ENCODE peak calls at places on chromosomes 11 and 22, in nine cellular contexts. S, F, A, Z, Y, L, H, C and I are unnamed samples.

GRCh38 chr11:117618956-117619355 is 178.1 kb downstream of the DSCAML1 start:
- DNase-seq in F (no peak), A (peak; percentile 57), C (peak; percentile 14), L (peak; percentile 24), Z (no peak), H (no peak), S (no peak), Y (no peak), I (no peak)

GRCh38 chr22:45290410-45290936 is 5.7 kb downstream of the UPK3A start:
- DNase-seq in Y (peak; percentile 24), C (no peak), S (peak; percentile 55), F (no peak), H (peak; percentile 73), L (peak; percentile 25), Z (no peak), A (no peak), I (peak; percentile 32)

GRCh38 chr11:29214833-29215232 is 802.0 kb downstream of the KCNA4 start:
- DNase-seq in A (no peak), L (no peak), H (peak; percentile 6), F (no peak), Z (no peak), Y (no peak), S (no peak), C (no peak), I (no peak)

GRCh38 chr11:116827461-116827860 is 2.2 kb upstream of the APOC3 start:
- DNase-seq in S (no peak), F (no peak), C (no peak), Y (no peak), A (peak; percentile 39), H (no peak), Z (no peak), L (no peak), I (no peak)

GRCh38 chr11:130631119-130631518 is 182.7 kb downstream of the ADAMTS15 start:
- DNase-seq in A (no peak), H (peak; percentile 98), S (no peak), Z (peak; percentile 86), C (no peak), Y (no peak), L (no peak), F (peak; percentile 92), I (peak; percentile 92)

GRCh38 chr22:25903294-25903693 is 161.3 kb downstream of the MYO18B start:
- DNase-seq in F (no peak), A (no peak), C (peak; percentile 48), H (no peak), S (no peak), L (no peak), Y (no peak), Z (no peak), I (no peak)

GRCh38 chr11:2077061-2077802 is 62.0 kb downstream of the IGF2 start:
- DNase-seq in H (peak; percentile 54), L (no peak), Y (no peak), A (no peak), C (no peak), S (no peak), F (peak; percentile 37), Z (peak; percentile 57), I (peak; percentile 87)

GRCh38 chr11:71499125-71499524 is 27.9 kb upstream of the KRTAP5-7 start:
- DNase-seq in Y (no peak), Z (no peak), S (no peak), A (no peak), H (no peak), C (no peak), F (no peak), L (no peak), I (no peak)

GRCh38 chr22:37818397-37819099 is 4.6 kb upstream of the GALR3 start:
- DNase-seq in Z (no peak), C (peak; percentile 69), A (peak; percentile 83), F (no peak), H (peak; percentile 51), Y (no peak), S (peak; percentile 73), L (peak; percentile 68), I (no peak)

GRCh38 chr11:77547863-77548551 is 41.7 kb upstream of the AQP11 start:
- DNase-seq in H (peak; percentile 77), S (peak; percentile 81), L (peak; percentile 53), Z (peak; percentile 38), F (peak; percentile 42), C (peak; percentile 28), Y (peak; percentile 41), A (no peak), I (peak; percentile 69)

GRCh38 chr11:35021589-35021988 is 105.2 kb downstream of the PDHX start:
- DNase-seq in C (no peak), H (no peak), L (no peak), S (no peak), Z (no peak), A (no peak), F (no peak), Y (no peak), I (no peak)

GRCh38 chr11:117058761-117059233 is 39.4 kb downstream of the SIK3 start:
- DNase-seq in Z (no peak), F (no peak), A (no peak), S (no peak), H (peak; percentile 86), C (no peak), L (no peak), Y (no peak), I (peak; percentile 78)

GRCh38 chr11:69959461-69959860 is 118.7 kb upstream of the ANO1 start:
- DNase-seq in A (no peak), Z (no peak), H (no peak), S (no peak), C (no peak), F (no peak), Y (no peak), L (no peak), I (no peak)

GRCh38 chr22:17091851-17092250 is 7.1 kb downstream of the IL17RA start:
- DNase-seq in S (no peak), Y (no peak), F (no peak), H (no peak), L (no peak), C (no peak), Z (no peak), A (peak; percentile 62), I (no peak)

GRCh38 chr11:57982763-57983162 is 40.9 kb upstream of the OR9Q1 start:
- DNase-seq in Y (no peak), F (no peak), C (no peak), S (no peak), Z (no peak), L (no peak), A (no peak), H (no peak), I (no peak)